ENCODE peak calls at places on chromosomes 6 and 20, in six cellular contexts. S, R, Z, P, W and O are unnamed samples.

GRCh38 chr6:39192736-39193135 is 36.5 kb downstream of the KCNK5 start:
- DNase-seq in S (no peak), R (peak), Z (no peak), P (no peak), W (no peak), O (no peak)

GRCh38 chr6:16488813-16489212 is 250.4 kb downstream of the GMPR start:
- DNase-seq in S (no peak), R (no peak), Z (no peak), P (no peak), W (no peak), O (no peak)

GRCh38 chr20:60105404-60105803 is 147.2 kb downstream of the CDH26 start:
- DNase-seq in S (no peak), R (no peak), Z (no peak), P (no peak), W (no peak), O (no peak)

GRCh38 chr6:80009531-80009930 is 5.1 kb downstream of the TTK start:
- DNase-seq in S (no peak), R (no peak), Z (no peak), P (no peak), W (no peak), O (no peak)

GRCh38 chr6:46015119-46015968 is at the start of gene CLIC5:
- DNase-seq in S (peak), R (peak), Z (peak), P (peak), W (peak), O (peak)

GRCh38 chr6:84052883-84053241 is 19.3 kb downstream of the MRAP2 start:
- DNase-seq in S (no peak), R (no peak), Z (no peak), P (no peak), W (no peak), O (no peak)

GRCh38 chr20:3990741-3991140 is 24.6 kb downstream of the RNF24 start:
- DNase-seq in S (no peak), R (no peak), Z (no peak), P (no peak), W (no peak), O (no peak)

GRCh38 chr6:31732029-31732428 is 2.9 kb upstream of the DDAH2 start:
- DNase-seq in S (no peak), R (no peak), Z (no peak), P (no peak), W (no peak), O (no peak)

GRCh38 chr20:33846291-33846916 is 35.3 kb downstream of the CHMP4B start:
- DNase-seq in S (no peak), R (no peak), Z (no peak), P (peak), W (peak), O (no peak)

GRCh38 chr6:31336872-31337496 is 20.0 kb downstream of the HLA-B start:
- DNase-seq in S (no peak), R (no peak), Z (no peak), P (no peak), W (no peak), O (no peak)

GRCh38 chr6:161138545-161139303 is 135.1 kb downstream of the AGPAT4 start:
- DNase-seq in S (no peak), R (no peak), Z (no peak), P (no peak), W (no peak), O (no peak)

GRCh38 chr6:125294925-125295324 is 6.8 kb downstream of the HDDC2 start:
- DNase-seq in S (no peak), R (no peak), Z (no peak), P (no peak), W (no peak), O (peak)

GRCh38 chr6:53377793-53378192 is 29.0 kb upstream of the ELOVL5 start:
- DNase-seq in S (no peak), R (no peak), Z (no peak), P (no peak), W (no peak), O (no peak)

GRCh38 chr6:164069352-164070022 is 655.0 kb downstream of the QKI start:
- DNase-seq in S (no peak), R (no peak), Z (no peak), P (no peak), W (peak), O (no peak)

GRCh38 chr6:85273870-85274269 is 176.0 kb upstream of the NT5E start:
- DNase-seq in S (no peak), R (no peak), Z (no peak), P (no peak), W (no peak), O (no peak)

GRCh38 chr6:163901681-163902080 is 487.2 kb downstream of the QKI start:
- DNase-seq in S (no peak), R (no peak), Z (no peak), P (no peak), W (no peak), O (no peak)

GRCh38 chr20:5550738-5551529 is 199.3 kb upstream of the SHLD1 start:
- DNase-seq in S (no peak), R (no peak), Z (no peak), P (no peak), W (no peak), O (no peak)

GRCh38 chr6:106257195-106257594 is 68.4 kb downstream of the ATG5 start:
- DNase-seq in S (no peak), R (no peak), Z (no peak), P (no peak), W (no peak), O (no peak)

GRCh38 chr6:130473886-130474285 is 108.1 kb downstream of the TMEM200A start:
- DNase-seq in S (no peak), R (no peak), Z (no peak), P (no peak), W (no peak), O (no peak)

GRCh38 chr6:146341498-146342230 is 202.0 kb upstream of the RAB32 start:
- DNase-seq in S (no peak), R (no peak), Z (no peak), P (no peak), W (no peak), O (no peak)

GRCh38 chr20:3563548-3564177 is 92.8 kb downstream of the ATRN start:
- DNase-seq in S (peak), R (peak), Z (no peak), P (no peak), W (no peak), O (no peak)

GRCh38 chr6:163389354-163389753 is 25.2 kb upstream of the QKI start:
- DNase-seq in S (no peak), R (no peak), Z (no peak), P (no peak), W (no peak), O (no peak)

GRCh38 chr6:1613631-1614447 is 4.1 kb downstream of the FOXC1 start:
- DNase-seq in S (no peak), R (no peak), Z (no peak), P (peak), W (peak), O (no peak)

GRCh38 chr6:161038229-161039003 is 46.8 kb downstream of the MAP3K4 start:
- DNase-seq in S (peak), R (no peak), Z (no peak), P (peak), W (no peak), O (no peak)

GRCh38 chr20:31848088-31848999 is 2.9 kb upstream of the FOXS1 start:
- DNase-seq in S (no peak), R (no peak), Z (no peak), P (no peak), W (no peak), O (no peak)

GRCh38 chr6:22108199-22108598 is 188.6 kb downstream of the PRL start:
- DNase-seq in S (no peak), R (no peak), Z (no peak), P (no peak), W (no peak), O (no peak)
- H3K27ac ChIP-seq in S (no peak), R (no peak), Z (no peak), P (no peak), W (no peak), O (no peak)

DNA sequence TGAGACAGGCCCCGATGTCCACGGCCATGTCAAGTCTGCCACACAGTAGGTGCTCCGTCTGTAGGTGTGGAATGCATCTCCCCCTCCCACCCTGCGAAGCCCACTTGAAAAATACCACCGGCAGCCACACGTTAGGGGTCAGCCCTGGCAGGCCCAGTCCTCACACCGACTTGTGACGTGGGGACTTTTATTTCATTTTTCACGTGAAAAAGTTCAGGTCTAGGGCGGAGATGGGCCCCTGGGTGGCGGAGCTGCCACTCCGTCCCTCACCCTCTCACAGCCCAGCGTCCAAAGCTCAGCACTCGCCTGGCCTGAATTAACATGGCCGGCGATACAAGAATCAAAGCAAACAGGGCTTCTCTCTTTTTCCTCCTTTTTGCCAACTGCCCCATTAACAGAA is 3.8 kb upstream of the TUBB1 start:
- DNase-seq in S (no peak), R (no peak), Z (no peak), P (no peak), W (no peak), O (no peak)
- H3K27ac ChIP-seq in S (no peak), R (no peak), Z (no peak), P (no peak), W (no peak), O (no peak)

GRCh38 chr20:37515876-37516275 is 5.2 kb upstream of the NNAT start:
- DNase-seq in S (no peak), R (no peak), Z (no peak), P (no peak), W (no peak), O (no peak)

GRCh38 chr20:37513764-37514359 is 7.2 kb upstream of the NNAT start:
- DNase-seq in S (no peak), R (no peak), Z (no peak), P (no peak), W (no peak), O (no peak)

GRCh38 chr20:37516697-37517370 is 4.2 kb upstream of the NNAT start:
- DNase-seq in S (no peak), R (peak), Z (no peak), P (no peak), W (no peak), O (peak)

GRCh38 chr20:37510226-37510625 is 10.8 kb upstream of the NNAT start:
- DNase-seq in S (no peak), R (no peak), Z (no peak), P (no peak), W (no peak), O (no peak)

DNA sequence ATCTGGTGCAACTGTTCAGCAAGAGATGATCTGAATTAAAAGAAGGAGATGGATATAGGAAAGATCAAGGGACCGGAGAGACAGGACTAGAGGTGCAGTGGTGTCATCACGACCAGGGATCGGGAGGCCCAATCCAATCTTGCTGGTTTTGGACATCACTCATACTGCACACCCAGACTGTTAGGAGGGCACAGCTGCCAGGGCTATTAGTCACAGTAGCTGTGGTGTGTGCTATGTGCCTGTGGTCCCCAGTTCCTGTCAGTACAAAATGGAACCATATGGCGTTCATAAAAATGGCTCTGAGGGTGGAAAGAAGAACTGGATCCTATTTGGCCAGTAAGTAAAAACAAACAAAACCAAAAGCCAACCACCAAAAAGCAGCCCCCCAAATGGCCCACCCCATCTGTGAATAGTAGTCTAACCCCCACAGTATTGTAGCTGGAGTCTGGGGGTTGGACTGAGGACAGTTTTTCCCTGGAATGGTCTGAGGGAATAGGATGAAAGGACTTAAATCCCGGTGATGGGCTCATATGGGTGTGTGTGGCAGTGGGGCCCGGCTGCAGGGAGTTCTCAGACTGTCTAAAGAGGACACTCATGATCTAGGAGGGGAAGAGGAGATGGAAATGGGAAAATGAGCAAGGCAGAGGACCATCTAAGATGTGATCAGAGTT is 9.3 kb upstream of the NNAT start:
- DNase-seq in S (no peak), R (no peak), Z (no peak), P (no peak), W (no peak), O (no peak)
- H3K27ac ChIP-seq in S (no peak), R (no peak), Z (no peak), P (no peak), W (peak), O (no peak)

GRCh38 chr6:139133272-139133671 is 1.6 kb upstream of the HECA start:
- DNase-seq in S (no peak), R (no peak), Z (no peak), P (peak), W (no peak), O (no peak)
- H3K27ac ChIP-seq in S (peak), R (no peak), Z (peak), P (peak), W (peak), O (peak)

GRCh38 chr20:48298424-48298823 is 513.1 kb upstream of the SULF2 start:
- DNase-seq in S (no peak), R (no peak), Z (no peak), P (no peak), W (no peak), O (no peak)
- H3K27ac ChIP-seq in S (no peak), R (no peak), Z (no peak), P (no peak), W (no peak), O (peak)

GRCh38 chr6:118387921-118388701 is 160.0 kb upstream of the PLN start:
- DNase-seq in S (no peak), R (no peak), Z (no peak), P (no peak), W (no peak), O (no peak)

GRCh38 chr6:118386975-118387374 is 161.1 kb upstream of the PLN start:
- DNase-seq in S (no peak), R (no peak), Z (no peak), P (no peak), W (no peak), O (no peak)

GRCh38 chr6:118382126-118382525 is 166.0 kb upstream of the PLN start:
- DNase-seq in S (no peak), R (no peak), Z (no peak), P (no peak), W (no peak), O (no peak)

DNA sequence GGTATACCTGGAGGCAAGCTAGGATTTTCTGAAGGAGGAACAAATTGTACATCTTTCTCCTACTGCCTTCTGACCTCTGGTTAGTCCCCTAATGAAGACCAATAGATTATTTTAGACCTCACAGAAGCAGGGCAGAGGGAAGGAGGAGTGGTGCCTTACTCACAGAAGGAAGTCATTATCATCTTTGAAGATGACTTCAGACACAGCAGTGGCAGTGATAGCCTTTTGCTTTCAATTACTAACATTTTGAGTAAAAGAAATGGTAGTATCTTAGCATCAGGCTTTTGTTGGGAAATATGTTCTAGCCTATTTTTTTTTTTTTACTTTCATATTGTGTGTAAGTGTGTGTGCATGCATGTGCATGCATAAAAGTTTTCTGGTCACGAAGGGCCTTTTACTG is 164.2 kb upstream of the PLN start:
- DNase-seq in S (no peak), R (no peak), Z (no peak), P (no peak), W (no peak), O (no peak)
- H3K27ac ChIP-seq in S (no peak), R (no peak), Z (no peak), P (no peak), W (no peak), O (no peak)

GRCh38 chr6:6891949-6892461 is 215.8 kb upstream of the RREB1 start:
- DNase-seq in S (no peak), R (no peak), Z (no peak), P (no peak), W (peak), O (no peak)
- H3K27ac ChIP-seq in S (peak), R (no peak), Z (no peak), P (no peak), W (peak), O (no peak)